ENCODE peak calls at places on chromosomes 13 and 19, in six cellular contexts. One of them, this sample, is unnamed.

GRCh38 chr19:1851581-1852293 is 3.5 kb upstream of the REXO1 start:
- DNase-seq in mammary epithelial cell: no peak
- DNase-seq in spleen: peak; percentile 89
- DNase-seq in stimulated activated CD4-positive, alpha-beta T cell treated with anti-CD3 and anti-CD28 coated beads, Interleukin-12 subunit alpha, Interleukin-12 subunit beta, amount 100 ng/mL, for 4 hours: peak; percentile 62
- DNase-seq in fibroblast of pulmonary artery: no peak
- DNase-seq in A673: peak; percentile 88
- DNase-seq in this sample: no peak

GRCh38 chr13:54742984-54743383 is 1714.4 kb downstream of the OLFM4 start:
- DNase-seq in mammary epithelial cell: no peak
- DNase-seq in spleen: no peak
- DNase-seq in stimulated activated CD4-positive, alpha-beta T cell treated with anti-CD3 and anti-CD28 coated beads, Interleukin-12 subunit alpha, Interleukin-12 subunit beta, amount 100 ng/mL, for 4 hours: no peak
- DNase-seq in fibroblast of pulmonary artery: no peak
- DNase-seq in A673: no peak
- DNase-seq in this sample: no peak

GRCh38 chr13:28140433-28141125 is 2.2 kb downstream of the PAN3 start:
- DNase-seq in mammary epithelial cell: no peak
- DNase-seq in spleen: no peak
- DNase-seq in stimulated activated CD4-positive, alpha-beta T cell treated with anti-CD3 and anti-CD28 coated beads, Interleukin-12 subunit alpha, Interleukin-12 subunit beta, amount 100 ng/mL, for 4 hours: no peak
- DNase-seq in fibroblast of pulmonary artery: peak; percentile 7
- DNase-seq in A673: peak; percentile 24
- DNase-seq in this sample: no peak

GRCh38 chr13:113412440-113412839 is 40.8 kb downstream of the ADPRHL1 start:
- DNase-seq in mammary epithelial cell: no peak
- DNase-seq in spleen: no peak
- DNase-seq in stimulated activated CD4-positive, alpha-beta T cell treated with anti-CD3 and anti-CD28 coated beads, Interleukin-12 subunit alpha, Interleukin-12 subunit beta, amount 100 ng/mL, for 4 hours: no peak
- DNase-seq in fibroblast of pulmonary artery: no peak
- DNase-seq in A673: no peak
- DNase-seq in this sample: no peak

GRCh38 chr19:6663236-6664187 is 6.4 kb downstream of the TNFSF14 start:
- DNase-seq in mammary epithelial cell: peak; percentile 28
- DNase-seq in spleen: peak; percentile 72
- DNase-seq in stimulated activated CD4-positive, alpha-beta T cell treated with anti-CD3 and anti-CD28 coated beads, Interleukin-12 subunit alpha, Interleukin-12 subunit beta, amount 100 ng/mL, for 4 hours: no peak
- DNase-seq in fibroblast of pulmonary artery: no peak
- DNase-seq in A673: peak; percentile 14
- DNase-seq in this sample: no peak

GRCh38 chr13:53075356-53076041 is 46.9 kb downstream of the OLFM4 start:
- DNase-seq in mammary epithelial cell: no peak
- DNase-seq in spleen: no peak
- DNase-seq in stimulated activated CD4-positive, alpha-beta T cell treated with anti-CD3 and anti-CD28 coated beads, Interleukin-12 subunit alpha, Interleukin-12 subunit beta, amount 100 ng/mL, for 4 hours: no peak
- DNase-seq in fibroblast of pulmonary artery: no peak
- DNase-seq in A673: no peak
- DNase-seq in this sample: no peak

GRCh38 chr13:49240017-49240416 is 7.7 kb upstream of the CDADC1 start:
- DNase-seq in mammary epithelial cell: peak; percentile 39
- DNase-seq in spleen: no peak
- DNase-seq in stimulated activated CD4-positive, alpha-beta T cell treated with anti-CD3 and anti-CD28 coated beads, Interleukin-12 subunit alpha, Interleukin-12 subunit beta, amount 100 ng/mL, for 4 hours: no peak
- DNase-seq in fibroblast of pulmonary artery: peak; percentile 51
- DNase-seq in A673: peak; percentile 49
- DNase-seq in this sample: peak; percentile 48

GRCh38 chr13:44661936-44662335 is 85.8 kb upstream of the TSC22D1 start:
- DNase-seq in mammary epithelial cell: no peak
- DNase-seq in spleen: no peak
- DNase-seq in stimulated activated CD4-positive, alpha-beta T cell treated with anti-CD3 and anti-CD28 coated beads, Interleukin-12 subunit alpha, Interleukin-12 subunit beta, amount 100 ng/mL, for 4 hours: no peak
- DNase-seq in fibroblast of pulmonary artery: no peak
- DNase-seq in A673: no peak
- DNase-seq in this sample: no peak

GRCh38 chr13:79604752-79605151 is 123.8 kb downstream of the NDFIP2 start:
- DNase-seq in mammary epithelial cell: peak; percentile 75
- DNase-seq in spleen: no peak
- DNase-seq in stimulated activated CD4-positive, alpha-beta T cell treated with anti-CD3 and anti-CD28 coated beads, Interleukin-12 subunit alpha, Interleukin-12 subunit beta, amount 100 ng/mL, for 4 hours: no peak
- DNase-seq in fibroblast of pulmonary artery: peak; percentile 16
- DNase-seq in A673: peak; percentile 30
- DNase-seq in this sample: no peak

GRCh38 chr13:44732503-44733098 is 156.5 kb upstream of the TSC22D1 start:
- DNase-seq in mammary epithelial cell: no peak
- DNase-seq in spleen: no peak
- DNase-seq in stimulated activated CD4-positive, alpha-beta T cell treated with anti-CD3 and anti-CD28 coated beads, Interleukin-12 subunit alpha, Interleukin-12 subunit beta, amount 100 ng/mL, for 4 hours: no peak
- DNase-seq in fibroblast of pulmonary artery: peak; percentile 42
- DNase-seq in A673: no peak
- DNase-seq in this sample: no peak

GRCh38 chr19:40223135-40223822 is 3.2 kb downstream of the CCNP start:
- DNase-seq in mammary epithelial cell: no peak
- DNase-seq in spleen: no peak
- DNase-seq in stimulated activated CD4-positive, alpha-beta T cell treated with anti-CD3 and anti-CD28 coated beads, Interleukin-12 subunit alpha, Interleukin-12 subunit beta, amount 100 ng/mL, for 4 hours: no peak
- DNase-seq in fibroblast of pulmonary artery: no peak
- DNase-seq in A673: no peak
- DNase-seq in this sample: no peak

GRCh38 chr19:33641261-33641660 is 19.5 kb downstream of the CHST8 start:
- DNase-seq in mammary epithelial cell: no peak
- DNase-seq in spleen: peak; percentile 54
- DNase-seq in stimulated activated CD4-positive, alpha-beta T cell treated with anti-CD3 and anti-CD28 coated beads, Interleukin-12 subunit alpha, Interleukin-12 subunit beta, amount 100 ng/mL, for 4 hours: no peak
- DNase-seq in fibroblast of pulmonary artery: no peak
- DNase-seq in A673: no peak
- DNase-seq in this sample: no peak

GRCh38 chr13:20371825-20372224 is 139.7 kb upstream of the GJB6 start:
- DNase-seq in mammary epithelial cell: no peak
- DNase-seq in spleen: no peak
- DNase-seq in stimulated activated CD4-positive, alpha-beta T cell treated with anti-CD3 and anti-CD28 coated beads, Interleukin-12 subunit alpha, Interleukin-12 subunit beta, amount 100 ng/mL, for 4 hours: no peak
- DNase-seq in fibroblast of pulmonary artery: no peak
- DNase-seq in A673: no peak
- DNase-seq in this sample: no peak

GRCh38 chr13:100544866-100545683 is 43.5 kb downstream of the GGACT start:
- DNase-seq in mammary epithelial cell: peak; percentile 8
- DNase-seq in spleen: no peak
- DNase-seq in stimulated activated CD4-positive, alpha-beta T cell treated with anti-CD3 and anti-CD28 coated beads, Interleukin-12 subunit alpha, Interleukin-12 subunit beta, amount 100 ng/mL, for 4 hours: no peak
- DNase-seq in fibroblast of pulmonary artery: no peak
- DNase-seq in A673: no peak
- DNase-seq in this sample: no peak

This sample was measured in GM12865.